ENCODE peak calls at places on chromosomes 6 and 20, in five cellular contexts. One of them, this sample, is unnamed.

GRCh38 chr6:43763133-43763797 is 6.7 kb upstream of the VEGFA start:
- DNase-seq in H1: no peak
- DNase-seq in fibroblast of mammary gland: no peak
- DNase-seq in body of pancreas: no peak
- DNase-seq in AG04449: no peak
- DNase-seq in this sample: no peak

GRCh38 chr20:61886721-61887658 is 178.7 kb downstream of the TAF4 start:
- DNase-seq in H1: peak
- DNase-seq in fibroblast of mammary gland: peak
- DNase-seq in body of pancreas: peak
- DNase-seq in AG04449: no peak
- DNase-seq in this sample: peak

GRCh38 chr6:24910331-24910849 is 25.4 kb downstream of the RIPOR2 start:
- DNase-seq in body of pancreas: peak
- DNase-seq in AG04449: no peak
- DNase-seq in H1: peak
- DNase-seq in fibroblast of mammary gland: no peak
- DNase-seq in this sample: peak

GRCh38 chr6:149484733-149485700 is at the start of gene ZC3H12D:
- DNase-seq in fibroblast of mammary gland: peak
- DNase-seq in H1: no peak
- DNase-seq in body of pancreas: no peak
- DNase-seq in AG04449: no peak
- DNase-seq in this sample: no peak

GRCh38 chr6:3751730-3752537 is 421 bp upstream of the PXDC1 start:
- DNase-seq in AG04449: no peak
- DNase-seq in fibroblast of mammary gland: peak
- DNase-seq in body of pancreas: peak
- DNase-seq in H1: peak
- DNase-seq in this sample: peak

GRCh38 chr6:21201673-21202430 is 391.7 kb upstream of the SOX4 start:
- DNase-seq in H1: no peak
- DNase-seq in AG04449: no peak
- DNase-seq in fibroblast of mammary gland: no peak
- DNase-seq in body of pancreas: no peak
- DNase-seq in this sample: no peak

GRCh38 chr20:57270204-57270937 is 3.9 kb upstream of the BMP7 start:
- DNase-seq in body of pancreas: no peak
- DNase-seq in H1: no peak
- DNase-seq in AG04449: no peak
- DNase-seq in fibroblast of mammary gland: no peak
- DNase-seq in this sample: no peak

GRCh38 chr20:40961686-40962640 is 66.7 kb upstream of the TOP1 start:
- DNase-seq in AG04449: no peak
- DNase-seq in H1: no peak
- DNase-seq in body of pancreas: no peak
- DNase-seq in fibroblast of mammary gland: peak
- DNase-seq in this sample: peak

GRCh38 chr6:146968041-146968760 is 236.0 kb upstream of the STXBP5 start:
- DNase-seq in H1: no peak
- DNase-seq in AG04449: peak
- DNase-seq in fibroblast of mammary gland: peak
- DNase-seq in body of pancreas: no peak
- DNase-seq in this sample: peak

GRCh38 chr6:139587469-139587868 is 213.0 kb upstream of the CITED2 start:
- DNase-seq in fibroblast of mammary gland: peak
- DNase-seq in H1: no peak
- DNase-seq in body of pancreas: no peak
- DNase-seq in AG04449: peak
- DNase-seq in this sample: peak

GRCh38 chr6:149925253-149925973 is 2.5 kb upstream of the RAET1G start:
- DNase-seq in H1: peak
- DNase-seq in AG04449: no peak
- DNase-seq in fibroblast of mammary gland: peak
- DNase-seq in body of pancreas: peak
- DNase-seq in this sample: no peak

GRCh38 chr6:155188707-155189496 is 74.9 kb upstream of the CLDN20 start:
- DNase-seq in fibroblast of mammary gland: peak
- DNase-seq in H1: no peak
- DNase-seq in body of pancreas: no peak
- DNase-seq in AG04449: peak
- DNase-seq in this sample: peak

GRCh38 chr6:23424584-23424983 is 701.4 kb upstream of the NRSN1 start:
- DNase-seq in body of pancreas: no peak
- DNase-seq in H1: no peak
- DNase-seq in AG04449: no peak
- DNase-seq in fibroblast of mammary gland: no peak
- DNase-seq in this sample: no peak

GRCh38 chr6:142015011-142015410 is 117.7 kb upstream of the GJE1 start:
- DNase-seq in H1: no peak
- DNase-seq in body of pancreas: no peak
- DNase-seq in AG04449: no peak
- DNase-seq in fibroblast of mammary gland: no peak
- DNase-seq in this sample: no peak

GRCh38 chr6:107443066-107443903 is 16.1 kb downstream of the PDSS2 start:
- DNase-seq in H1: no peak
- DNase-seq in fibroblast of mammary gland: peak
- DNase-seq in AG04449: no peak
- DNase-seq in body of pancreas: no peak
- DNase-seq in this sample: peak

GRCh38 chr6:25462235-25462897 is 183.2 kb downstream of the CARMIL1 start:
- DNase-seq in fibroblast of mammary gland: no peak
- DNase-seq in body of pancreas: no peak
- DNase-seq in AG04449: no peak
- DNase-seq in H1: no peak
- DNase-seq in this sample: no peak

GRCh38 chr6:135935951-135936601 is 84.6 kb downstream of the PDE7B start:
- DNase-seq in body of pancreas: no peak
- DNase-seq in AG04449: no peak
- DNase-seq in fibroblast of mammary gland: peak
- DNase-seq in H1: no peak
- DNase-seq in this sample: peak

GRCh38 chr6:130233332-130233731 is 10.6 kb upstream of the SAMD3 start:
- DNase-seq in fibroblast of mammary gland: peak
- DNase-seq in AG04449: peak
- DNase-seq in body of pancreas: no peak
- DNase-seq in H1: no peak
- DNase-seq in this sample: no peak

GRCh38 chr20:49986049-49986448 is 3.3 kb downstream of the SNAI1 start:
- DNase-seq in fibroblast of mammary gland: no peak
- DNase-seq in H1: no peak
- DNase-seq in AG04449: no peak
- DNase-seq in body of pancreas: no peak
- DNase-seq in this sample: no peak

GRCh38 chr6:14144678-14145113 is 27.1 kb downstream of the CD83 start:
- DNase-seq in H1: peak
- DNase-seq in AG04449: no peak
- DNase-seq in body of pancreas: peak
- DNase-seq in fibroblast of mammary gland: peak
- DNase-seq in this sample: peak

GRCh38 chr20:47318596-47319516 is 37.6 kb downstream of the ZMYND8 start:
- DNase-seq in H1: peak
- DNase-seq in fibroblast of mammary gland: peak
- DNase-seq in AG04449: no peak
- DNase-seq in body of pancreas: peak
- DNase-seq in this sample: peak

GRCh38 chr6:12051861-12052368 is 39.8 kb downstream of the HIVEP1 start:
- DNase-seq in H1: no peak
- DNase-seq in fibroblast of mammary gland: no peak
- DNase-seq in body of pancreas: no peak
- DNase-seq in AG04449: peak
- DNase-seq in this sample: no peak

GRCh38 chr6:7758456-7758855 is 32.6 kb downstream of the BMP6 start:
- DNase-seq in body of pancreas: no peak
- DNase-seq in AG04449: peak
- DNase-seq in H1: no peak
- DNase-seq in fibroblast of mammary gland: peak
- DNase-seq in this sample: peak

GRCh38 chr6:21455071-21455470 is 138.5 kb upstream of the SOX4 start:
- DNase-seq in fibroblast of mammary gland: peak
- DNase-seq in body of pancreas: no peak
- DNase-seq in AG04449: no peak
- DNase-seq in H1: no peak
- DNase-seq in this sample: peak

GRCh38 chr6:112269165-112269564 is 14.8 kb upstream of the LAMA4 start:
- DNase-seq in fibroblast of mammary gland: peak
- DNase-seq in H1: no peak
- DNase-seq in AG04449: no peak
- DNase-seq in body of pancreas: no peak
- DNase-seq in this sample: peak

GRCh38 chr6:20811112-20811746 is 277.0 kb downstream of the CDKAL1 start:
- DNase-seq in AG04449: peak
- DNase-seq in body of pancreas: no peak
- DNase-seq in fibroblast of mammary gland: peak
- DNase-seq in H1: no peak
- DNase-seq in this sample: peak

GRCh38 chr6:21958428-21958827 is 338.4 kb downstream of the PRL start:
- DNase-seq in AG04449: no peak
- DNase-seq in body of pancreas: no peak
- DNase-seq in H1: no peak
- DNase-seq in fibroblast of mammary gland: no peak
- DNase-seq in this sample: no peak

DNA sequence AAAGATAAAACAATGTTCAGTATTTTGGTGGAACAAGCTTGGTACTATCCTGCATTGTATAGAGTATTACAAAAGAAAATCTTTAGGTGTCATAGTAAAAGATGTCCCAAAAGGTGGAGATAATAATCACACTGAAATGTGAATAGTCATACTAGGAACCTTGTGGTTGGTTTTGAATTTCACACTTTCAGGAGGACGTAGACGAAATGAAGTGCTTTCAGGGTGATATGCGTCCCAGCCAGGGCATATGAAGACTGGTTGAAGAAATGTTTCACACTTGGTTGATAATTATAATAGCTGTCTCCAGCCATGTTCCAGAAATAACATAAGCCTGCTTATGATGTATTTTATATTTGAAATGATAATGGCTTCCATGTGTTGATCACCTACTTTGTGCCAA is 60.4 kb downstream of the SCAND1 start:
- DNase-seq in body of pancreas: no peak
- DNase-seq in fibroblast of mammary gland: no peak
- DNase-seq in AG04449: no peak
- DNase-seq in H1: no peak
- DNase-seq in this sample: no peak
- TF ChIP-seq CTCF in body of pancreas: no peak
- TF ChIP-seq CTCF in fibroblast of mammary gland: no peak
- TF ChIP-seq CTCF in AG04449: no peak
- TF ChIP-seq CTCF in H1: no peak
- TF ChIP-seq CTCF in this sample: no peak

GRCh38 chr6:87791485-87791884 is 89.5 kb upstream of the AKIRIN2 start:
- DNase-seq in body of pancreas: no peak
- DNase-seq in AG04449: no peak
- DNase-seq in fibroblast of mammary gland: no peak
- DNase-seq in H1: no peak
- DNase-seq in this sample: no peak

GRCh38 chr6:87788141-87788540 is 86.1 kb upstream of the AKIRIN2 start:
- DNase-seq in body of pancreas: no peak
- DNase-seq in AG04449: no peak
- DNase-seq in fibroblast of mammary gland: no peak
- DNase-seq in H1: no peak
- DNase-seq in this sample: no peak

GRCh38 chr6:87789900-87790290 is 87.9 kb upstream of the AKIRIN2 start:
- DNase-seq in body of pancreas: no peak
- DNase-seq in fibroblast of mammary gland: no peak
- DNase-seq in H1: no peak
- DNase-seq in AG04449: no peak
- DNase-seq in this sample: no peak

GRCh38 chr6:87791029-87791428 is 89.0 kb upstream of the AKIRIN2 start:
- DNase-seq in AG04449: no peak
- DNase-seq in fibroblast of mammary gland: no peak
- DNase-seq in body of pancreas: no peak
- DNase-seq in H1: no peak
- DNase-seq in this sample: no peak

GRCh38 chr6:87789198-87789899 is 87.3 kb upstream of the AKIRIN2 start:
- DNase-seq in AG04449: no peak
- DNase-seq in fibroblast of mammary gland: peak
- DNase-seq in body of pancreas: no peak
- DNase-seq in H1: no peak
- DNase-seq in this sample: peak
- H3K4me3 ChIP-seq in AG04449: no peak
- H3K4me3 ChIP-seq in fibroblast of mammary gland: no peak
- H3K4me3 ChIP-seq in body of pancreas: no peak
- H3K4me3 ChIP-seq in H1: no peak
- H3K4me3 ChIP-seq in this sample: no peak

DNA sequence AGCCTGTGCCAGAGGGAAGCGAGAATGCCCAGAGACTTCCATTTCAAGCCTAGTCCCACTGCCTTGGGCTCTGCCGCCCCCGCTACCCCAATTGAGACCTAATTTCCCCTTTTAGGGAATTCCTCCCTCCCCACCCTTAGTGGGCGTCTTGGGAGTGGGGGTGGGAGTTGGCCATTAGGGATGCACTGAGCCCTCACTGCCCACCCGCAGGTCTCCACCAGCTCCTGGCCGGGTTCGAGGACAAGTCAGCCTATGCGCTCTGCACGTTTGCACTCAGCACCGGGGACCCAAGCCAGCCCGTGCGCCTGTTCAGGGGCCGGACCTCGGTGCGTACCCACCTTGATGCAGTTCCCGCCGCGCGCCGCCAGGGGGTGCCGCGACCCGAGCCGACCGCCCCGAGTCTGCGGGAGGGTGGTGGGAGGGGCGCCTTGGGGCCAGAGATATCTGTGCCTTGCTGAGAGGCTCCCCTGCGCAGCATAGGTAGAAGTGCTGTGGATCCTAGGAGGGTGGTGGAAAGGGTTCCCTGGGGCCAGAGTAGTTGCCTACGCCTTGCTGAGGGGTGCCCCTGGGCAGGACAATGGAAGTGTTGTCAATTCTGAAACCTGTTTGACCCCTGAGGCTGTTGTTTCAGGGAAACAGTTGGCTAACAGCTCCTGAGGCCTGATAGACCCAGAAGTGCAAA is 9.2 kb downstream of the ITPA start:
- DNase-seq in body of pancreas: peak
- DNase-seq in fibroblast of mammary gland: peak
- DNase-seq in AG04449: no peak
- DNase-seq in H1: peak
- DNase-seq in this sample: no peak
- TF ChIP-seq CTCF in body of pancreas: peak
- TF ChIP-seq CTCF in fibroblast of mammary gland: peak
- TF ChIP-seq CTCF in AG04449: peak
- TF ChIP-seq CTCF in H1: peak
- TF ChIP-seq CTCF in this sample: peak

GRCh38 chr6:75096986-75097385 is 108.9 kb downstream of the COL12A1 start:
- DNase-seq in H1: no peak
- DNase-seq in body of pancreas: no peak
- DNase-seq in fibroblast of mammary gland: no peak
- DNase-seq in AG04449: no peak
- DNase-seq in this sample: no peak

GRCh38 chr6:75090574-75090973 is 115.3 kb downstream of the COL12A1 start:
- DNase-seq in fibroblast of mammary gland: no peak
- DNase-seq in AG04449: no peak
- DNase-seq in body of pancreas: peak
- DNase-seq in H1: no peak
- DNase-seq in this sample: no peak

GRCh38 chr6:75089921-75090320 is 115.9 kb downstream of the COL12A1 start:
- DNase-seq in AG04449: no peak
- DNase-seq in H1: no peak
- DNase-seq in fibroblast of mammary gland: no peak
- DNase-seq in body of pancreas: no peak
- DNase-seq in this sample: no peak

GRCh38 chr6:75098709-75099108 is 107.1 kb downstream of the COL12A1 start:
- DNase-seq in body of pancreas: peak
- DNase-seq in fibroblast of mammary gland: peak
- DNase-seq in AG04449: peak
- DNase-seq in H1: no peak
- DNase-seq in this sample: peak

GRCh38 chr6:75094614-75095321 is 111.1 kb downstream of the COL12A1 start:
- DNase-seq in fibroblast of mammary gland: peak
- DNase-seq in body of pancreas: no peak
- DNase-seq in AG04449: peak
- DNase-seq in H1: no peak
- DNase-seq in this sample: no peak
- H3K4me3 ChIP-seq in fibroblast of mammary gland: no peak
- H3K4me3 ChIP-seq in body of pancreas: no peak
- H3K4me3 ChIP-seq in AG04449: no peak
- H3K4me3 ChIP-seq in H1: no peak
- H3K4me3 ChIP-seq in this sample: no peak